ENCODE peak calls at places on chromosome 11, in nine cellular contexts. F, X, M, E, A, S, U, L and O are unnamed samples.
A peak's percentile ranks its signal among the peaks of the same experiment; 100 is the strongest.

GRCh38 chr11:69035150-69035958 is 13.4 kb upstream of the TPCN2 start:
- DNase-seq in U (no peak), X (no peak), M (no peak), L (no peak), E (no peak), S (no peak), A (no peak), F (no peak), O (no peak)

GRCh38 chr11:3735827-3736226 is 61.5 kb downstream of the NUP98 start:
- DNase-seq in A (no peak), L (no peak), S (no peak), M (peak; percentile 26), E (no peak), F (no peak), X (no peak), U (no peak), O (no peak)

GRCh38 chr11:66951927-66952337 is 6.3 kb downstream of the PC start:
- DNase-seq in L (no peak), F (no peak), A (no peak), S (no peak), M (peak; percentile 71), E (no peak), U (no peak), X (no peak), O (peak; percentile 53)

GRCh38 chr11:2549491-2549875 is 104.7 kb downstream of the KCNQ1 start:
- DNase-seq in X (no peak), A (no peak), F (no peak), S (peak; percentile 14), M (no peak), E (no peak), L (no peak), U (no peak), O (peak; percentile 5)

GRCh38 chr11:87423161-87423560 is 385.4 kb downstream of the TMEM135 start:
- DNase-seq in S (no peak), M (no peak), A (no peak), X (no peak), L (no peak), E (no peak), F (no peak), U (no peak), O (no peak)

GRCh38 chr11:2511421-2512369 is 66.9 kb downstream of the KCNQ1 start:
- DNase-seq in M (no peak), S (peak; percentile 79), A (peak; percentile 72), F (no peak), L (peak; percentile 50), U (no peak), E (no peak), X (no peak), O (peak; percentile 7)

GRCh38 chr11:131918663-131919062 is 548.2 kb downstream of the NTM start:
- DNase-seq in U (no peak), S (no peak), X (no peak), F (no peak), E (no peak), A (no peak), L (no peak), M (no peak), O (no peak)

GRCh38 chr11:34599406-34599901 is 21.4 kb upstream of the EHF start:
- DNase-seq in A (no peak), U (no peak), L (no peak), X (no peak), E (no peak), S (no peak), F (no peak), M (peak; percentile 46), O (no peak)

GRCh38 chr11:102410382-102410784 is 42.2 kb downstream of the TMEM123 start:
- DNase-seq in U (no peak), X (no peak), S (no peak), L (no peak), F (no peak), E (no peak), A (no peak), M (peak; percentile 41), O (no peak)

GRCh38 chr11:19849947-19850593 is 137.4 kb downstream of the NAV2 start:
- DNase-seq in L (no peak), U (no peak), E (no peak), F (no peak), A (no peak), S (no peak), M (no peak), X (no peak), O (no peak)

GRCh38 chr11:63532150-63532549 is 4.5 kb upstream of the PLAAT4 start:
- DNase-seq in A (no peak), X (no peak), M (no peak), F (no peak), U (no peak), E (no peak), S (no peak), L (no peak), O (no peak)

GRCh38 chr11:61732705-61733104 is 19.7 kb upstream of the MYRF start:
- DNase-seq in L (no peak), X (no peak), S (no peak), A (no peak), E (no peak), M (no peak), U (peak; percentile 55), F (no peak), O (no peak)

GRCh38 chr11:127115844-127116243 is 115.3 kb upstream of the KIRREL3 start:
- DNase-seq in X (no peak), S (no peak), L (no peak), E (no peak), F (no peak), A (no peak), M (no peak), U (no peak), O (no peak)

GRCh38 chr11:77322506-77322905 is 21.0 kb upstream of the GDPD4 start:
- DNase-seq in F (no peak), A (no peak), X (no peak), E (no peak), S (no peak), L (peak; percentile 69), M (peak; percentile 78), U (peak; percentile 56), O (no peak)

GRCh38 chr11:12963789-12964536 is 45.2 kb upstream of the RASSF10 start:
- DNase-seq in L (peak; percentile 67), E (peak; percentile 23), A (peak; percentile 56), M (peak; percentile 65), X (peak; percentile 60), S (no peak), F (peak; percentile 36), U (peak; percentile 55), O (peak; percentile 72)

GRCh38 chr11:61747389-61748285 is 4.8 kb upstream of the MYRF start:
- DNase-seq in A (peak; percentile 83), M (peak; percentile 79), U (peak; percentile 90), X (peak; percentile 35), E (no peak), L (peak; percentile 82), F (peak; percentile 9), S (peak; percentile 87), O (peak; percentile 86)

GRCh38 chr11:66002648-66003225 is 434 bp downstream of the BANF1 start:
- DNase-seq in U (no peak), L (no peak), F (peak; percentile 65), E (no peak), M (peak; percentile 44), S (peak; percentile 87), X (no peak), A (peak; percentile 73), O (peak; percentile 68)

GRCh38 chr11:69475866-69476714 is 5.4 kb upstream of the LINC01488 start:
- DNase-seq in X (no peak), S (no peak), M (no peak), F (no peak), E (no peak), L (no peak), U (no peak), A (peak; percentile 9), O (no peak)

GRCh38 chr11:66216911-66217310 is 51.5 kb upstream of the RAB1B start:
- DNase-seq in X (no peak), M (no peak), U (no peak), F (no peak), S (no peak), A (no peak), L (no peak), E (no peak), O (no peak)

GRCh38 chr11:30133308-30133707 is 97.5 kb upstream of the FSHB start:
- DNase-seq in E (no peak), M (no peak), S (no peak), F (no peak), A (no peak), L (no peak), U (no peak), X (no peak), O (no peak)

GRCh38 chr11:65502852-65503603 is 4.2 kb downstream of the MALAT1 start:
- DNase-seq in S (no peak), M (peak; percentile 77), A (no peak), E (no peak), U (peak; percentile 65), L (peak; percentile 83), X (no peak), F (no peak), O (no peak)

GRCh38 chr11:2091112-2091746 is 48.0 kb downstream of the IGF2 start:
- DNase-seq in U (no peak), X (no peak), F (no peak), E (no peak), S (peak; percentile 58), L (no peak), M (no peak), A (peak; percentile 9), O (no peak)

GRCh38 chr11:62664405-62665074 is 470 bp downstream of the C11orf98 start:
- DNase-seq in U (no peak), S (peak; percentile 78), A (no peak), E (peak; percentile 37), F (no peak), X (no peak), M (peak; percentile 69), L (no peak), O (peak; percentile 74)

GRCh38 chr11:26079966-26080365 is 252.0 kb upstream of the ANO3 start:
- DNase-seq in F (no peak), X (no peak), A (no peak), E (no peak), M (no peak), U (no peak), S (no peak), L (no peak), O (no peak)

GRCh38 chr11:124170801-124171586 is 12.2 kb upstream of the OR10D3 start:
- DNase-seq in F (no peak), S (no peak), L (no peak), M (no peak), E (no peak), A (no peak), X (no peak), U (no peak), O (no peak)

GRCh38 chr11:130549393-130549999 is 101.1 kb downstream of the ADAMTS15 start:
- DNase-seq in U (no peak), M (peak; percentile 20), F (no peak), S (no peak), E (no peak), A (no peak), L (no peak), X (no peak), O (no peak)

GRCh38 chr11:36817336-36817965 is 219.4 kb upstream of the RAG2 start:
- DNase-seq in A (no peak), S (no peak), F (no peak), U (no peak), L (no peak), E (no peak), X (no peak), M (no peak), O (no peak)

GRCh38 chr11:59778122-59778521 is 22.9 kb downstream of the STX3 start:
- DNase-seq in S (no peak), M (no peak), E (no peak), A (no peak), X (no peak), F (no peak), U (no peak), L (peak; percentile 37), O (peak; percentile 73)

GRCh38 chr11:123056835-123057491 is 5.0 kb downstream of the HSPA8 start:
- DNase-seq in F (no peak), M (no peak), A (no peak), U (peak; percentile 36), X (no peak), L (peak; percentile 58), S (no peak), E (no peak), O (no peak)

GRCh38 chr11:107683807-107684206 is 28.0 kb downstream of the SLN start:
- DNase-seq in X (no peak), E (no peak), F (no peak), A (no peak), M (no peak), S (no peak), U (no peak), L (no peak), O (no peak)

GRCh38 chr11:80930038-80930437 is 1489.2 kb upstream of the TENM4 start:
- DNase-seq in E (no peak), X (no peak), S (no peak), U (no peak), F (no peak), M (no peak), A (no peak), L (no peak), O (no peak)